ENCODE peak calls at places on chromosome 11, in ten cellular contexts. S is stomach, R is heart right ventricle, Q is right lobe of liver, E is neural progenitor cell, O is suprapubic skin, X is esophagus squamous epithelium, B is cardiac muscle cell, W is SJSA1, Y is neuronal stem cell. L is an unnamed sample.
A peak's percentile ranks its signal among the peaks of the same experiment; 100 is the strongest.

GRCh38 chr11:108160970-108161566 is 39.7 kb downstream of the ACAT1 start:
- DNase-seq in Q (no peak), X (no peak), W (no peak), R (no peak), Y (no peak), S (no peak), E (no peak), B (no peak), O (no peak), L (no peak)

GRCh38 chr11:134504146-134504905 is 92.3 kb upstream of the B3GAT1 start:
- DNase-seq in R (no peak), O (no peak), S (peak; percentile 23), E (peak; percentile 34), W (no peak), X (no peak), B (no peak), Y (no peak), Q (no peak), L (no peak)

GRCh38 chr11:126253265-126253664 is 15.4 kb downstream of the SRPRA start:
- DNase-seq in W (no peak), Y (no peak), O (no peak), B (no peak), E (no peak), R (no peak), X (no peak), S (no peak), Q (no peak), L (no peak)

GRCh38 chr11:12598330-12599256 is 75.6 kb upstream of the TEAD1 start:
- DNase-seq in X (no peak), Q (no peak), O (no peak), R (no peak), W (peak; percentile 49), B (peak; percentile 65), S (no peak), Y (no peak), E (no peak), L (no peak)

GRCh38 chr11:125164422-125165110 is at the start of gene PKNOX2:
- DNase-seq in S (peak; percentile 73), R (peak; percentile 83), O (peak; percentile 87), Q (peak; percentile 82), W (peak; percentile 9), E (peak; percentile 94), Y (peak; percentile 88), X (no peak), B (peak; percentile 89), L (no peak)

GRCh38 chr11:81030186-81030585 is 1589.4 kb upstream of the TENM4 start:
- DNase-seq in B (no peak), R (no peak), O (no peak), S (no peak), E (no peak), W (no peak), X (no peak), Q (no peak), Y (no peak), L (no peak)

GRCh38 chr11:132962026-132962425 is 570.3 kb downstream of the OPCML start:
- DNase-seq in W (peak; percentile 68), E (no peak), R (no peak), S (no peak), B (peak; percentile 56), Q (no peak), X (no peak), Y (no peak), O (no peak), L (peak; percentile 48)

GRCh38 chr11:133072366-133072765 is 459.9 kb downstream of the OPCML start:
- DNase-seq in Q (no peak), O (no peak), R (no peak), W (no peak), S (no peak), Y (no peak), X (no peak), E (no peak), B (no peak), L (no peak)

GRCh38 chr11:122778148-122778547 is 60.2 kb upstream of the CRTAM start:
- DNase-seq in Y (no peak), W (no peak), Q (no peak), X (no peak), E (no peak), B (no peak), O (no peak), S (no peak), R (no peak), L (no peak)

GRCh38 chr11:67415501-67416304 is at the start of gene CARNS1:
- DNase-seq in X (no peak), R (no peak), S (no peak), Q (no peak), E (peak; percentile 38), B (no peak), O (no peak), Y (no peak), W (no peak), L (no peak)
- H3K27ac ChIP-seq in X (peak within 1 kb of the TSS; percentile 78), R (peak within 1 kb of the TSS; percentile 98), S (peak within 1 kb of the TSS; percentile 73), Q (no peak within 1 kb of the TSS), E (no peak within 1 kb of the TSS), B (no peak within 1 kb of the TSS), O (no peak within 1 kb of the TSS), Y (no peak within 1 kb of the TSS), W (no peak within 1 kb of the TSS), L (no peak within 1 kb of the TSS)

DNA sequence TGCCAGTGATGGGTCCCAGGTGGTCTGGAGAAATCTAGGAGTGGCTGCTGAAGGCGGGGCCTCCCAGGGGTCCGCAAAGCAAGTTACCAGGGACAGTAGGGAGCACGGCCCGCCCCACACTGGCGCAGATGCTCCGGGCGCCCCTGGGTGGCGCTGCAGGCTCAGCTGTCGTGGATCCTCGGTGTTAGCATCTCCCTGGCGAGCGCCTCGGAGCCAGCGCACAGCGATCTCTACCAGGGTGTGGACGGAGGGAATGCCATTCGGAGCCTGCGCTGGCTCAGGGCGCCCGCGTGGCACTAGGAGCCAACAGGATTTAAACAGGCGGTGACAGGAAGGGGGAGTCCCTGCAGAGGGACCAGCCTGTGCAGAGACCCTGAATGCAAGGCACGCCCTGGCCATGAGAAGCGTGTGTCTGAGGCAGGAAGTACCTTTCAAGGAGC is 20.2 kb downstream of the FADS3 start:
- DNase-seq in Y (peak; percentile 76), X (no peak), W (peak; percentile 77), S (peak; percentile 72), O (peak; percentile 87), Q (peak; percentile 77), E (peak; percentile 93), B (peak; percentile 84), R (peak; percentile 87), L (peak; percentile 36)
- H3K4me3 ChIP-seq in Y (no peak overlapping the region), X (no peak overlapping the region), W (no peak overlapping the region), S (no peak overlapping the region), O (peak overlapping the region; percentile 18), Q (no peak overlapping the region), E (no peak overlapping the region), B (no peak overlapping the region), R (peak overlapping the region; percentile 40), L (peak overlapping the region; percentile 43)

DNA sequence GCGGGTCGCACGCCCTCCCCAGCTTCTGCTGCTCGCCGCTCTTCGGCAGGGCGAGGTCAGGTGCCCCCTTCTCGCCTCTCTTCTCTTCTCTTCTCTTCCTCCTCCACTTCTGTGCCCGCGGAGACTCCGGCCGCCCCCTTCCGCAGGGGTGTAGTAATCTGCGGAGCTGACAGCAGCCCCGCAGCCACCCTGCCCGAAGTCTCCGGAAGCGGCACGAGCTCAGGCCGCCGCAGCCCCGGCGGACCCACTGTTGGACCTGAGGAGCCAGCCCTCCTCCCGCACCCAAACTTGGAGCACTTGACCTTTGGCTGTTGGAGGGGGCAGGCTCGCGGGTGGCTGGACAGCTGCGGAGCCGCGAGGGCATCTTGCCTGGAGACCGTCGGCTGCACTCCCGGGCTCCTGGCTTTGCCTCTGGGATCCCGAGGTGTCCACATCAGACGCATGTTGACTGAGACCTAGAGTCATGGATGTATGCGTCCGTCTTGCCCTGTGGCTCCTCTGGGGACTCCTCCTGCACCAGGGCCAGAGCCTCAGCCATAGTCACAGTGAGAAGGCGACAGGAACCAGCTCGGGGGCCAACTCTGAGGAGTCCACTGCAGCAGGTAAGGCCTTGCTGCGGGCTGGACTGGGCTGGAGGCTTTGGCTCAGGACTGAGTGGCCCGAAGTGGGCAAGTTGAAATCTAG is 486 bp downstream of the STIM1 start:
- DNase-seq in S (peak; percentile 46), W (peak; percentile 86), O (peak; percentile 87), X (no peak), Y (no peak), E (peak; percentile 37), B (no peak), R (peak; percentile 61), Q (peak; percentile 69), L (no peak)
- H3K27ac ChIP-seq in S (peak overlapping the region; percentile 99), W (peak overlapping the region; percentile 85), O (peak overlapping the region; percentile 97), X (peak overlapping the region; percentile 100), Y (no peak overlapping the region), E (no peak overlapping the region), B (peak overlapping the region; percentile 51), R (peak overlapping the region; percentile 98), Q (peak overlapping the region; percentile 95), L (peak overlapping the region; percentile 11)

GRCh38 chr11:17719940-17720795 is 797 bp downstream of the MYOD1 start:
- DNase-seq in W (no peak), Q (no peak), R (no peak), B (peak; percentile 40), Y (no peak), X (no peak), O (no peak), S (no peak), E (peak; percentile 89), L (no peak)
- H3K4me3 ChIP-seq in W (no peak overlapping the region), Q (no peak overlapping the region), R (no peak overlapping the region), B (no peak overlapping the region), Y (no peak overlapping the region), X (no peak overlapping the region), O (peak overlapping the region; percentile 12), S (no peak overlapping the region), E (peak overlapping the region; percentile 42), L (no peak overlapping the region)

DNA sequence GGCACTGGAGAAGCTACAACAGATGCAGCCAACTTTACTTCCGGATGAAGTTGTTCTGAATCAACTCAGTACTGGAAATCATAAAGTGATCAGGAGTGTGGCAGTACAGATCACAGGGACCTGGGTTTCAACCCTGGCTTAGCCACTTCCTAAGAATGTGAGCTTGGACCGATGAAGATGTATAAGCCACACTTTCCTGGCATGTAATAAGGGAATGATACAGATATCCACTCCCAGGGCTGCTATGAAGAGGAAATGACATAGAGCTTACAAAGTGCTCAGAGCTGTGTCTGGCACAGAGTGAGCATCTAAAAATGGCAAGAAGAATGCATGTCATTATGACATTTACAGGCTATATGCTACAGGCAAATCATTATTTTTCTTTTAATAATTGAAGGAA is 378.7 kb downstream of the NTM start:
- DNase-seq in X (no peak), Q (no peak), S (no peak), O (no peak), W (no peak), E (no peak), B (peak; percentile 85), R (no peak), Y (no peak), L (no peak)
- H3K27ac ChIP-seq in X (no peak overlapping the region), Q (no peak overlapping the region), S (no peak overlapping the region), O (no peak overlapping the region), W (no peak overlapping the region), E (no peak overlapping the region), B (no peak overlapping the region), R (no peak overlapping the region), Y (no peak overlapping the region), L (no peak overlapping the region)

GRCh38 chr11:616320-617220 is 820 bp upstream of the IRF7 start:
- DNase-seq in Y (no peak), R (no peak), B (no peak), O (no peak), Q (no peak), W (no peak), E (no peak), S (no peak), X (no peak), L (no peak)
- H3K4me3 ChIP-seq in Y (peak overlapping the region; percentile 74), R (peak overlapping the region; percentile 60), B (peak overlapping the region; percentile 70), O (peak overlapping the region; percentile 79), Q (peak overlapping the region; percentile 63), W (peak overlapping the region; percentile 78), E (peak overlapping the region; percentile 90), S (peak overlapping the region; percentile 58), X (peak overlapping the region; percentile 74), L (no peak overlapping the region)

GRCh38 chr11:62137276-62137861 is 13.6 kb downstream of the INCENP start:
- DNase-seq in B (no peak), X (no peak), R (no peak), E (no peak), S (no peak), O (no peak), Q (no peak), Y (no peak), W (no peak), L (no peak)
- H3K27ac ChIP-seq in B (no peak overlapping the region), X (peak overlapping the region; percentile 14), R (no peak overlapping the region), E (no peak overlapping the region), S (no peak overlapping the region), O (no peak overlapping the region), Q (no peak overlapping the region), Y (no peak overlapping the region), W (no peak overlapping the region), L (no peak overlapping the region)

L was measured in AG04450.